ENCODE peak calls at places on chromosome 15, in ten cellular contexts. O is AG08396; Z is CMK; S is HS-27A; R is chondrocyte; N is thyroid gland; B is HTR-8/SVneo; U is KBM-7; V is DMS153; I is stimulated activated CD4-positive, alpha-beta T cell treated with anti-CD3 and anti-CD28 coated beads, Interleukin-4, amount 100 ng/mL, for 1 hour. F is an unnamed sample.

GRCh38 chr15:90059208-90059985 is 42.9 kb downstream of the IDH2 start:
- DNase-seq in B (no peak), S (no peak), V (peak), I (peak), O (no peak), U (peak), R (no peak), N (peak), Z (peak), F (peak)

GRCh38 chr15:70264014-70264492 is 166.3 kb upstream of the TLE3 start:
- DNase-seq in R (no peak), U (peak), V (peak), S (no peak), O (no peak), Z (no peak), I (no peak), N (no peak), B (no peak), F (no peak)

GRCh38 chr15:35281515-35281914 is 196.4 kb upstream of the NANOGP8 start:
- DNase-seq in I (no peak), N (no peak), O (peak), R (no peak), B (no peak), V (no peak), S (no peak), Z (no peak), U (no peak), F (no peak)

GRCh38 chr15:40465939-40466338 is 4.8 kb upstream of the CHST14 start:
- DNase-seq in B (no peak), Z (no peak), I (no peak), O (no peak), N (no peak), R (peak), V (no peak), S (no peak), U (no peak), F (no peak)

GRCh38 chr15:90097475-90097874 is 4.8 kb downstream of the IDH2 start:
- DNase-seq in S (no peak), N (no peak), O (no peak), R (no peak), I (peak), U (no peak), Z (no peak), V (no peak), B (no peak), F (peak)

GRCh38 chr15:51189579-51190397 is 95.1 kb upstream of the TNFAIP8L3 start:
- DNase-seq in S (no peak), N (no peak), U (no peak), B (no peak), O (no peak), Z (no peak), V (no peak), I (no peak), R (no peak), F (no peak)

GRCh38 chr15:27674826-27675225 is 424.3 kb downstream of the OCA2 start:
- DNase-seq in Z (no peak), B (no peak), S (no peak), R (no peak), O (no peak), I (no peak), N (no peak), V (no peak), U (no peak), F (no peak)

GRCh38 chr15:88331291-88331690 is 74.8 kb upstream of the NTRK3 start:
- DNase-seq in U (peak), I (peak), V (no peak), S (no peak), Z (peak), R (no peak), B (peak), O (peak), N (peak), F (peak)

GRCh38 chr15:85289677-85290365 is 90.6 kb upstream of the AKAP13 start:
- DNase-seq in Z (no peak), I (no peak), B (peak), R (no peak), N (peak), S (peak), V (no peak), O (peak), U (peak), F (no peak)

GRCh38 chr15:41013698-41014414 is 60.6 kb downstream of the CHAC1 start:
- DNase-seq in R (no peak), B (no peak), O (no peak), V (no peak), Z (no peak), U (no peak), N (no peak), S (no peak), I (no peak), F (no peak)

GRCh38 chr15:50476143-50476542 is 51.9 kb downstream of the USP8 start:
- DNase-seq in Z (no peak), U (no peak), O (no peak), I (no peak), V (no peak), R (no peak), S (no peak), B (no peak), N (no peak), F (no peak)

GRCh38 chr15:45022871-45023658 is at the start of gene SORD:
- DNase-seq in B (peak), R (peak), I (peak), U (peak), O (peak), S (peak), N (peak), V (peak), Z (peak), F (peak)

GRCh38 chr15:90869601-90870353 is 1.4 kb downstream of the FURIN start:
- DNase-seq in N (peak), B (peak), V (peak), U (peak), I (peak), Z (peak), O (no peak), R (peak), S (peak), F (peak)

GRCh38 chr15:89335289-89336041 is 841 bp upstream of the POLG start:
- DNase-seq in R (peak), B (no peak), I (no peak), S (no peak), Z (no peak), O (no peak), V (no peak), N (peak), U (no peak), F (no peak)

GRCh38 chr15:81516461-81516860 is 142.4 kb upstream of the TMC3 start:
- DNase-seq in B (no peak), Z (no peak), U (no peak), V (no peak), I (no peak), R (no peak), S (no peak), O (peak), N (no peak), F (no peak)

GRCh38 chr15:66251065-66251789 is 2.3 kb downstream of the MEGF11 start:
- DNase-seq in Z (no peak), R (no peak), S (no peak), U (no peak), V (no peak), B (no peak), I (no peak), O (no peak), N (no peak), F (no peak)

GRCh38 chr15:69141286-69141701 is 19.1 kb upstream of the GLCE start:
- DNase-seq in O (no peak), R (no peak), V (no peak), N (no peak), B (peak), U (no peak), Z (no peak), I (no peak), S (no peak), F (no peak)

GRCh38 chr15:98983333-98983732 is 24.3 kb downstream of the PGPEP1L start:
- DNase-seq in S (peak), O (peak), R (no peak), V (no peak), N (peak), B (peak), I (no peak), U (peak), Z (no peak), F (no peak)

GRCh38 chr15:67825880-67826716 is 789 bp downstream of the SKOR1 start:
- DNase-seq in I (peak), U (no peak), Z (no peak), B (no peak), S (no peak), N (no peak), V (no peak), O (no peak), R (peak), F (no peak)

GRCh38 chr15:71079208-71080044 is 35.8 kb upstream of the THSD4 start:
- DNase-seq in I (no peak), R (no peak), V (no peak), U (no peak), S (peak), O (peak), B (no peak), Z (no peak), N (peak), F (no peak)

GRCh38 chr15:69876030-69876429 is 221.7 kb downstream of the TLE3 start:
- DNase-seq in O (no peak), B (no peak), Z (no peak), U (no peak), R (no peak), I (no peak), N (no peak), S (no peak), V (no peak), F (no peak)

GRCh38 chr15:20659265-20659664 is 117.7 kb upstream of the GOLGA6L6 start:
- DNase-seq in R (peak), B (no peak), Z (no peak), N (peak), U (no peak), S (no peak), O (no peak), V (no peak), I (no peak), F (no peak)

GRCh38 chr15:90936823-90937222 is 1.7 kb downstream of the UNC45A start:
- DNase-seq in S (no peak), Z (no peak), V (no peak), I (no peak), O (no peak), U (no peak), N (no peak), R (no peak), B (no peak), F (no peak)

GRCh38 chr15:41891946-41892345 is 1.9 kb downstream of the SPTBN5 start:
- DNase-seq in B (no peak), N (peak), V (peak), R (no peak), S (no peak), O (no peak), U (no peak), I (no peak), Z (no peak), F (no peak)

GRCh38 chr15:70375006-70375409 is 277.3 kb upstream of the TLE3 start:
- DNase-seq in R (no peak), U (no peak), S (peak), Z (peak), B (peak), I (no peak), N (no peak), V (peak), O (no peak), F (no peak)

GRCh38 chr15:69784808-69785550 is 312.7 kb downstream of the TLE3 start:
- DNase-seq in N (no peak), O (no peak), U (no peak), Z (no peak), S (no peak), I (no peak), V (no peak), B (no peak), R (no peak), F (no peak)

GRCh38 chr15:69080203-69080957 is 65.9 kb downstream of the NOX5 start:
- DNase-seq in S (no peak), U (no peak), O (no peak), R (no peak), B (no peak), V (no peak), I (no peak), Z (no peak), N (no peak), F (no peak)

GRCh38 chr15:41499109-41499851 is 5.6 kb downstream of the ITPKA start:
- DNase-seq in N (no peak), I (no peak), Z (no peak), R (no peak), U (no peak), V (no peak), S (no peak), O (no peak), B (no peak), F (no peak)

GRCh38 chr15:53530762-53531161 is 228.7 kb downstream of the WDR72 start:
- DNase-seq in O (no peak), R (no peak), N (peak), Z (no peak), U (no peak), B (no peak), I (no peak), V (no peak), S (no peak), F (no peak)